ENCODE peak calls at places on chromosomes 7 and 10, in four cellular contexts. Y is body of pancreas, J is esophagus squamous epithelium, I is heart left ventricle. P is an unnamed sample.

GRCh38 chr10:43287056-43288007 is 20.5 kb upstream of the RASGEF1A start:
- DNase-seq in Y (peak; percentile 54), J (no peak), I (no peak), P (no peak)

GRCh38 chr10:21496285-21497176 is 29.0 kb downstream of the SKIDA1 start:
- DNase-seq in Y (peak; percentile 43), J (no peak), I (peak; percentile 59), P (peak; percentile 62)

GRCh38 chr10:92800122-92800521 is 48.2 kb upstream of the EXOC6 start:
- DNase-seq in Y (no peak), J (no peak), I (no peak), P (no peak)

GRCh38 chr10:132665946-132666732 is 119.8 kb downstream of the NKX6-2 start:
- DNase-seq in Y (peak; percentile 2), J (no peak), I (no peak), P (no peak)

GRCh38 chr7:35331730-35332678 is 78.1 kb upstream of the TBX20 start:
- DNase-seq in Y (no peak), J (no peak), I (peak; percentile 43), P (no peak)

GRCh38 chr10:28975891-28976471 is 298.7 kb downstream of the BAMBI start:
- DNase-seq in Y (no peak), J (no peak), I (no peak), P (no peak)

GRCh38 chr10:86167101-86167761 is 199.4 kb downstream of the GRID1 start:
- DNase-seq in Y (no peak), J (no peak), I (no peak), P (no peak)

GRCh38 chr7:140562921-140563600 is 77.6 kb downstream of the DENND2A start:
- DNase-seq in Y (no peak), J (no peak), I (no peak), P (no peak)

GRCh38 chr7:55158541-55158940 is 139.7 kb downstream of the EGFR start:
- DNase-seq in Y (no peak), J (no peak), I (no peak), P (no peak)

GRCh38 chr7:55154096-55154495 is 135.3 kb downstream of the EGFR start:
- DNase-seq in Y (no peak), J (no peak), I (no peak), P (no peak)

GRCh38 chr7:55157347-55158105 is 138.7 kb downstream of the EGFR start:
- DNase-seq in Y (no peak), J (no peak), I (no peak), P (peak; percentile 51)

GRCh38 chr7:55156919-55157318 is 138.1 kb downstream of the EGFR start:
- DNase-seq in Y (no peak), J (no peak), I (no peak), P (no peak)

DNA sequence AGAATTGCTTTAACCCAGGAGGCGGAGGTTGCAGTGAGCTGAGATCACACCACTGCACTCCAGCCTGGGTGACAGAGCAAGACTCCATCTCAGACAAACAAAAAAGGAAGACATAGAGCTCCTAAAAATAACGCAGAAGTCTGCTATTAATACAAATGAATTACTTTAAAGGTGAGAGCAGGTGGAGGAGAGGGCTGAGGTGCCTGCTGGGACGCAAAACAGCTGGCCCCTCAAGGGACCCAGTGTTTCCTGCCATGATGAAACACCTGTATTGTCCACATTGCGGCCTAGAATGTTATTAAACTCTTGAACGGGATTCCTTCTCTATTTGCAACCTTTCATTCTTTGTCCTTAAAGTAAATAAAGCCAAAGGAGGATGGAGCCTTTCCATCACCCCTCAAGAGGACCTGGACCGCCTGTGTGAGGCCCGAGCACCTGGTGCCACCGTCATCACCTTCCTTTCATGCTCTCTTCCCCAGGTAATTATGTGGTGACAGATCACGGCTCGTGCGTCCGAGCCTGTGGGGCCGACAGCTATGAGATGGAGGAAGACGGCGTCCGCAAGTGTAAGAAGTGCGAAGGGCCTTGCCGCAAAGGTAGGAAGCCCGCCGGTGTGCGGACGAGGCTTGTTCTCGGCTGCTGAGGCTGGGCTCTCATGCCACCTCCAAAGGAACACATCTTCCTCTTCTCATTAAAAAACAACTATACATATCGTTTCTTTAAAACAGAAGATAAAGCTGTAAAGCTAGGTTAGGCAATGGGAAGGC is 136.7 kb downstream of the EGFR start:
- DNase-seq in Y (no peak), J (no peak), I (no peak), P (no peak)
- H3K36me3 ChIP-seq in Y (peaks cover 35% of the 10 kb centered on the region), J (peaks cover 48% of the 10 kb centered on the region), I (peaks cover 65% of the 10 kb centered on the region), P (no peaks in the 10 kb centered on the region)

GRCh38 chr7:47354831-47355541 is 226.9 kb downstream of the TNS3 start:
- DNase-seq in Y (peak; percentile 59), J (no peak), I (peak; percentile 61), P (peak; percentile 62)
- TF ChIP-seq POLR2A in Y (no peak), J (no peak), I (no peak), P (no peak)

GRCh38 chr7:16611711-16612110 is 33.8 kb downstream of the ANKMY2 start:
- DNase-seq in Y (no peak), J (no peak), I (no peak), P (no peak)
- H3K36me3 ChIP-seq in Y (no peaks in the 10 kb centered on the region), J (peaks cover 9% of the 10 kb centered on the region), I (peaks cover 44% of the 10 kb centered on the region), P (no peaks in the 10 kb centered on the region)

GRCh38 chr7:95593343-95593742 is 3.0 kb downstream of the PDK4 start:
- DNase-seq in Y (no peak), J (no peak), I (no peak), P (no peak)

GRCh38 chr7:95596183-95597135 is at the start of gene PDK4:
- DNase-seq in Y (peak; percentile 98), J (peak; percentile 20), I (peak; percentile 97), P (peak; percentile 96)

GRCh38 chr7:95592570-95592969 is 3.7 kb downstream of the PDK4 start:
- DNase-seq in Y (no peak), J (no peak), I (no peak), P (no peak)

GRCh38 chr7:95595825-95596182 is 512 bp downstream of the PDK4 start:
- DNase-seq in Y (peak; percentile 52), J (no peak), I (no peak), P (peak; percentile 35)

GRCh38 chr7:95594185-95594584 is 2.1 kb downstream of the PDK4 start:
- DNase-seq in Y (peak; percentile 20), J (no peak), I (no peak), P (no peak)
- TF ChIP-seq POLR2A in Y (no peak), J (no peak), I (no peak), P (no peak)

DNA sequence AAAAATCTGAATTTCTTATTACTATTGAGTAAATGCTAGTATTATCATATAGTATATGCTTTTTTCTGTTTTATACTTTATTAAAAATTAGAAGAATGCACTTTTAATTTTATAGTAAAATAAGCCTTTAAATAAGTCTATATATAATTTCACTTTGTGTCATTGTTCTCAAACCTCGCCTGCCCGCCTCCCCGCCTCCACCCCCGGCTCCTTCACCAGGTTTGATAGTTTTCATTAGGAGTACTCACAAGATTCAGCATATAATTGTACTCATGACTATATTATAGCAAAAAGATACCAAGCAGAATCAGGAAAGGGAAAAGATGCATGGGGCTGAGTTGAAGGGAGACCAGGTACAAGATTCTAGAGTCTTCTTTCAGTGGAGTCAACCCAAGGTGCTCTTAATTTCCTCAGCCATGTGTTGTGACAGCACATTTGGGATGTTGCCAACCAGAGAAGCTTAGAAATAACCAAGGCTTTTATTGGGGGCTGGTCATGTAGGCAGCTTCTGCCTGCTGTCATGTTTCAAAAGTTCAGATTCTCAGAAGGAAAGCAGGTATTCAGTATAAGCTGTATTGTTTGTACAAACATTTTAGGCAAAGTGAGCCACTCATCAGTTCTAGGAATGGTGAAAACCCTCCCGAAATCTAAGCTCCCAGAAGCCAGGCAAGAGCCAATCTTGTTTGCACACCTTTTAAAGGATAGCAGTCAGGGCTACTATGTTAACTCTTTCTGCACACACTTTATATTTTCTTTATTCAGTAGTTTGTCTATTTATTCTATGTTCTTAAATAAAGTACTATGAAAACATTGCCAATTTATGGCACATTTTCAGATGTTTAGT is 12.3 kb downstream of the NHLRC2 start:
- DNase-seq in Y (no peak), J (no peak), I (no peak), P (no peak)
- H3K36me3 ChIP-seq in Y (no peaks in the 10 kb centered on the region), J (no peaks in the 10 kb centered on the region), I (peaks cover 2% of the 10 kb centered on the region), P (no peaks in the 10 kb centered on the region)

DNA sequence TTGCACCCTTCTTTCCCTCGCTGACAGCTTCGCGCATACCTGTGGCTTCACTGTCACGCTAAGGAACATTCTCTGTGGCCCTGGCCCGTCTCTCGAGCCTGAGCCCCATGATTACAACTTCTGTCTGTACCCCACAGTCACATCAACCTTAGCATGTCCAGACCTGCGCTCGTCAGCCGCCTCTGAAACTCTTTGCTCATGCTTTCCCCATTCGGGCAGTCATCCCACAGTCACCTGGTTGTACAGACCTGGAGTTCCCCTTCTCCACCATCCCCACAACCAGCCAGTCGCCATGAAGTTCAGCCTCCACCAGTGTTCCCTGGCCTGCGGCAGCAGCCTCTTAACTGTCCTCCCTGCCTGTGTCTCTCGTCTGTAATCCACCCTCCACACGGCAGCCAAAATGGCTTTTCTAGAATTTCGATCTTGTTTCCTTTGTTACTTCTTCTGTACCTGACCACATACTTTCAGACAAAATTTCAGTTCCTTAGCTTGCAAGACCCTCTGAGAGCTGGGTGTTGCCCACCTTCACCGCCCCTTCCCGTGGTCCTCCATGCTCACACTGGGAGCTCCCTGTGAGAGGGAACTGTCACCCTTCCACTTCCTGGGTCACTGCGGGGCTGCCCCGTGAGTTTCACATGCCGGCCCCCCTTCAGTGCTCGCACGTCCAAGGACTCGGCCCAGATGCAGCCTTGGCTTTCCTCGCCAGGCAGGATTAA is 229.2 kb downstream of the CELF2 start:
- DNase-seq in Y (no peak), J (no peak), I (no peak), P (no peak)
- TF ChIP-seq POLR2A in Y (no peak), J (no peak), I (no peak), P (no peak)